ENCODE peak calls at places on chromosomes 7 and 10, in eight cellular contexts. I is left ventricle myocardium inferior; W is GM23338; S is right lobe of liver; H is GM23248; N is naive thymus-derived CD4-positive, alpha-beta T cell; Y is uterus; U is body of pancreas. F is an unnamed sample.

GRCh38 chr7:16098058-16098457 is 323.3 kb downstream of the CRPPA start:
- DNase-seq in I (no peak), W (no peak), S (no peak), H (no peak), N (no peak), Y (no peak), U (no peak), F (no peak)

GRCh38 chr7:63789378-63790176 is 209.1 kb upstream of the ZNF722 start:
- DNase-seq in I (peak; percentile 22), W (no peak), S (no peak), H (no peak), N (no peak), Y (no peak), U (peak; percentile 14), F (no peak)

GRCh38 chr7:28570970-28571288 is 158.6 kb downstream of the CREB5 start:
- DNase-seq in I (no peak), W (no peak), S (no peak), H (peak; percentile 83), N (no peak), Y (no peak), U (no peak), F (no peak)

GRCh38 chr10:28171468-28172235 is 131.2 kb downstream of the MPP7 start:
- DNase-seq in I (no peak), W (peak; percentile 24), S (no peak), H (peak; percentile 20), N (no peak), Y (no peak), U (no peak), F (no peak)

GRCh38 chr7:148708026-148708685 is 9.5 kb downstream of the CUL1 start:
- DNase-seq in I (no peak), W (no peak), S (no peak), H (no peak), N (no peak), Y (no peak), U (no peak), F (no peak)

GRCh38 chr10:131110241-131110783 is 201.2 kb downstream of the TCERG1L start:
- DNase-seq in I (no peak), W (no peak), S (no peak), H (no peak), N (no peak), Y (no peak), U (no peak), F (no peak)

GRCh38 chr10:24444337-24444736 is 235.4 kb downstream of the KIAA1217 start:
- DNase-seq in I (no peak), W (no peak), S (no peak), H (peak; percentile 91), N (no peak), Y (no peak), U (no peak), F (no peak)

GRCh38 chr7:141700848-141701371 is 1.1 kb downstream of the DENND11 start:
- DNase-seq in I (no peak), W (peak; percentile 65), S (no peak), H (peak; percentile 59), N (no peak), Y (no peak), U (peak; percentile 10), F (no peak)

GRCh38 chr7:157526604-157527003 is 189.8 kb downstream of the DNAJB6 start:
- DNase-seq in I (no peak), W (no peak), S (no peak), H (no peak), N (no peak), Y (no peak), U (no peak), F (no peak)

GRCh38 chr7:155431231-155431630 is 26.7 kb upstream of the EN2 start:
- DNase-seq in I (no peak), W (no peak), S (no peak), H (no peak), N (no peak), Y (no peak), U (no peak), F (no peak)

GRCh38 chr10:10293431-10293830 is 724.2 kb upstream of the CELF2 start:
- DNase-seq in I (no peak), W (peak; percentile 62), S (no peak), H (peak; percentile 4), N (no peak), Y (peak; percentile 35), U (no peak), F (no peak)

GRCh38 chr10:11798862-11799735 is 24.1 kb upstream of the PROSER2 start:
- DNase-seq in I (no peak), W (peak; percentile 65), S (no peak), H (no peak), N (no peak), Y (no peak), U (no peak), F (no peak)

GRCh38 chr10:11797847-11798633 is 25.1 kb upstream of the PROSER2 start:
- DNase-seq in I (no peak), W (no peak), S (no peak), H (no peak), N (no peak), Y (no peak), U (no peak), F (no peak)

GRCh38 chr10:11797281-11797680 is 25.9 kb upstream of the PROSER2 start:
- DNase-seq in I (no peak), W (no peak), S (no peak), H (no peak), N (no peak), Y (no peak), U (no peak), F (no peak)

GRCh38 chr10:11796439-11796838 is 26.7 kb upstream of the PROSER2 start:
- DNase-seq in I (no peak), W (no peak), S (no peak), H (no peak), N (no peak), Y (no peak), U (no peak), F (no peak)

DNA sequence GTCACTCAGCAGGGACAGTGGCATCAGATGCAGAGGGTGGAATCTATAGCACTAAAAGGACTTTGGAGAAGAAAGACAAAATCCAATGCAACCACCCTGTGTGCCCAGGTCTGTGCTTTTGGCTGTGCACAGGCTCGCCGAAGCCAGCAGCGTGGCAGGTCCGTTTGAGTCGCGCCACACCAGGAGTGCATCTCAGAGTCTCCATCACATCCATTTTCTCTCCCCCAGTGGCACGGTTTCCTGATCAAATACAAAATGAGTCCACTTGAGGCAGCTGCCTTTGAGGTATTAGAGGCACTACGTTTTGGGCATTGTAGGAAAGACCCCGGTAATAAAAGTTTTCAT is 23.4 kb upstream of the PROSER2 start:
- DNase-seq in I (no peak), W (no peak), S (no peak), H (no peak), N (no peak), Y (no peak), U (no peak), F (no peak)
- H3K27ac ChIP-seq in I (no peak overlapping the region), W (no peak overlapping the region), S (no peak overlapping the region), H (no peak overlapping the region), N (no peak overlapping the region), Y (no peak overlapping the region), U (no peak overlapping the region), F (no peak overlapping the region)

DNA sequence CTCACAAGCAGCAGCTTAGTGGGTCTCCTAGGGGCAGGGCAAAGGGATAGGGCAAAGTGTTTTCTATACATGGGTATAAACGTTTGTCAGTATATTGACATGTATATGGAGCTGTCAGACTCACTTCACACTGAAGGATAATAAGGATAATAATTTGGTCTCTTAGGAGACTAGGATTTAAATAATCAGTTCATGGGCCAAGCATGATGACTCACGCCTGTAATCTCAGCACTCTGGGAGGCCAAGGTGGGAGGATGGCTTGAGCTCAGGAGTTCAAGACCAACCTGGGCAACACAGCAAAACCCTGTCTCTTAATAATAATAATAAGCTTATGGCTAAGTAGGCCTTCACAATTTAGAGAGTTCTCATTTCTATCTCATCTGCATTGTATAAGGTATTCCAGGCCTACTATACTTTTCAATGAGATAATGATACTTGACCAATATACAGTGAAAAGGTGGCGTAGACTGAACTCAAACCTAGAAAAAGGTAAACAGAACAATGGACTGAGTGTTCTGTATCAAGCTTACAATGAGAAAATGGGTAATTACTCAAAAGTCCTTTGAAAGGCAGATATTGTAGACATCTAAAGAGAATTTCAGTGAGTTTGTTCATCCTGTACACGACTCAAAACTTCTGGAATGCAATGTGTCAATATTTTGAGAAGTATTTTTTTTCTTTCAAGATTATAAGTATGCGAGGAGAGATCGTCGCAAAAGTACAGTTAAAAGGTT is 7.0 kb downstream of the GSAP start:
- DNase-seq in I (no peak), W (no peak), S (no peak), H (peak; percentile 70), N (no peak), Y (no peak), U (no peak), F (peak; percentile 41)
- H3K27ac ChIP-seq in I (no peak overlapping the region), W (no peak overlapping the region), S (peak overlapping the region; percentile 70), H (peak overlapping the region; percentile 96), N (no peak overlapping the region), Y (no peak overlapping the region), U (no peak overlapping the region), F (peak overlapping the region; percentile 99)

GRCh38 chr7:99293167-99293566 is 20.5 kb downstream of the MYH16 start:
- DNase-seq in I (no peak), W (no peak), S (no peak), H (no peak), N (no peak), Y (no peak), U (no peak), F (no peak)
- H3K27ac ChIP-seq in I (no peak overlapping the region), W (no peak overlapping the region), S (no peak overlapping the region), H (no peak overlapping the region), N (no peak overlapping the region), Y (no peak overlapping the region), U (no peak overlapping the region), F (no peak overlapping the region)

GRCh38 chr7:1750541-1751021 is 80.5 kb downstream of the ELFN1 start:
- DNase-seq in I (peak; percentile 10), W (no peak), S (no peak), H (no peak), N (no peak), Y (no peak), U (no peak), F (no peak)

GRCh38 chr7:1748076-1748750 is 78.1 kb downstream of the ELFN1 start:
- DNase-seq in I (no peak), W (no peak), S (no peak), H (peak; percentile 18), N (no peak), Y (no peak), U (no peak), F (no peak)

GRCh38 chr7:1749864-1750466 is 79.9 kb downstream of the ELFN1 start:
- DNase-seq in I (peak; percentile 50), W (no peak), S (no peak), H (no peak), N (no peak), Y (no peak), U (no peak), F (no peak)

GRCh38 chr7:1748774-1749173 is 78.7 kb downstream of the ELFN1 start:
- DNase-seq in I (no peak), W (no peak), S (no peak), H (no peak), N (no peak), Y (no peak), U (no peak), F (no peak)

DNA sequence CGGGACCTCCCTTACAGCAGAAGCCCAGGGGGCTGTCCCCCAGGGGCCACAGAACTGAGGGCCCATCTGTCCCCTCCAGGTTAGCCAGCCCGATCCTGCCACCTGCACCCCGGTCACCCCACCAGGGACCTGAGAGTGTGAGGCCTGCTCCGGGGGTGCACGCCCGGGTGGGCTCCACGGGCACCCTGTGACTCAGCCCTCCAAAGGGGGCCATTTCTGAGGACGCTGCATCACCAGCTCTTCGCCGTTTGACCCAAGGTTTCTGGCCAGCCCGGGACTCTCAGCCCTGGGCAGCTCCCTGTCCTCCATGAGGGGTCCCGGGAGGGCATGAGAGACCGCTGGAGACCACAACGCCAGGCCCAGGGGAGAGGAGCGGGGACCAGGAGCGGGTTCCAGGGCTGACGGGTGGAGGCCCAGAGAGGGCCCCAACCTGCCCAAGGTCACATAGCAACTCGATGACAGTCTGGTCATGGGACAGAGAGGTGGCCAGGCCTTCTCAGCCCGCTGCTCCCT is 79.3 kb downstream of the ELFN1 start:
- DNase-seq in I (no peak), W (no peak), S (no peak), H (no peak), N (no peak), Y (no peak), U (no peak), F (no peak)
- H3K27ac ChIP-seq in I (peak overlapping the region; percentile 82), W (no peak overlapping the region), S (no peak overlapping the region), H (no peak overlapping the region), N (no peak overlapping the region), Y (no peak overlapping the region), U (no peak overlapping the region), F (no peak overlapping the region)